ENCODE peak calls at places on chromosomes 2 and 18, in five cellular contexts. U is SJSA1, T is brain microvascular endothelial cell, C is OCI-LY7, R is upper lobe of right lung. O is an unnamed sample.

GRCh38 chr2:17821535-17822451 is 5.5 kb downstream of the MSGN1 start:
- DNase-seq in U (no peak), T (no peak), C (peak; percentile 36), R (no peak), O (no peak)

GRCh38 chr18:74256190-74256589 is 35.6 kb downstream of the CYB5A start:
- DNase-seq in U (no peak), T (no peak), C (no peak), R (no peak), O (no peak)

GRCh38 chr18:37476182-37476581 is 89.4 kb downstream of the CELF4 start:
- DNase-seq in U (no peak), T (peak; percentile 2), C (peak; percentile 35), R (no peak), O (no peak)

GRCh38 chr18:68861365-68861764 is 63.5 kb downstream of the CCDC102B start:
- DNase-seq in U (no peak), T (no peak), C (no peak), R (no peak), O (no peak)

GRCh38 chr2:28626891-28627421 is 124.7 kb upstream of the PPP1CB start:
- DNase-seq in U (no peak), T (no peak), C (no peak), R (peak; percentile 46), O (peak; percentile 83)

GRCh38 chr18:11368020-11368419 is 218.7 kb upstream of the PIEZO2 start:
- DNase-seq in U (no peak), T (no peak), C (no peak), R (no peak), O (no peak)

GRCh38 chr18:9366126-9366714 is 31.6 kb downstream of the TWSG1 start:
- DNase-seq in U (no peak), T (peak; percentile 16), C (no peak), R (no peak), O (no peak)

GRCh38 chr2:57981369-57981768 is 65.2 kb upstream of the VRK2 start:
- DNase-seq in U (no peak), T (peak; percentile 63), C (no peak), R (no peak), O (peak; percentile 76)

GRCh38 chr2:110662560-110662959 is 15.3 kb downstream of the BUB1 start:
- DNase-seq in U (no peak), T (peak; percentile 70), C (no peak), R (no peak), O (no peak)

GRCh38 chr2:150598383-150598782 is 110.9 kb upstream of the RND3 start:
- DNase-seq in U (no peak), T (no peak), C (no peak), R (no peak), O (no peak)

GRCh38 chr2:62370304-62371250 is 135.4 kb downstream of the TMEM17 start:
- DNase-seq in U (no peak), T (no peak), C (no peak), R (no peak), O (no peak)

GRCh38 chr2:115364078-115364477 is 921.6 kb downstream of the DPP10 start:
- DNase-seq in U (no peak), T (no peak), C (no peak), R (no peak), O (no peak)

GRCh38 chr2:181411105-181411849 is 45.9 kb upstream of the ITGA4 start:
- DNase-seq in U (no peak), T (no peak), C (peak; percentile 100), R (no peak), O (peak; percentile 40)

GRCh38 chr18:6629635-6630140 is 99.8 kb upstream of the ARHGAP28 start:
- DNase-seq in U (no peak), T (peak; percentile 64), C (no peak), R (no peak), O (peak; percentile 55)

GRCh38 chr2:216560695-216561370 is 62.2 kb downstream of the RPL37A start:
- DNase-seq in U (no peak), T (peak; percentile 79), C (no peak), R (no peak), O (peak; percentile 64)

GRCh38 chr2:72719416-72719815 is 106.4 kb downstream of the EXOC6B start:
- DNase-seq in U (no peak), T (no peak), C (no peak), R (no peak), O (no peak)

GRCh38 chr2:23563673-23564617 is 179.0 kb downstream of the KLHL29 start:
- DNase-seq in U (no peak), T (peak; percentile 8), C (no peak), R (no peak), O (no peak)

GRCh38 chr2:71882949-71883472 is 264.7 kb downstream of the CYP26B1 start:
- DNase-seq in U (peak; percentile 83), T (peak; percentile 71), C (no peak), R (peak; percentile 79), O (peak; percentile 77)

GRCh38 chr2:68385232-68385906 is 20.3 kb downstream of the PLEK start:
- DNase-seq in U (no peak), T (no peak), C (peak; percentile 89), R (no peak), O (no peak)

GRCh38 chr18:37674570-37674969 is 109.0 kb upstream of the CELF4 start:
- DNase-seq in U (no peak), T (no peak), C (no peak), R (no peak), O (no peak)

GRCh38 chr18:34771958-34772357 is 61.9 kb downstream of the DTNA start:
- DNase-seq in U (no peak), T (no peak), C (no peak), R (no peak), O (no peak)

DNA sequence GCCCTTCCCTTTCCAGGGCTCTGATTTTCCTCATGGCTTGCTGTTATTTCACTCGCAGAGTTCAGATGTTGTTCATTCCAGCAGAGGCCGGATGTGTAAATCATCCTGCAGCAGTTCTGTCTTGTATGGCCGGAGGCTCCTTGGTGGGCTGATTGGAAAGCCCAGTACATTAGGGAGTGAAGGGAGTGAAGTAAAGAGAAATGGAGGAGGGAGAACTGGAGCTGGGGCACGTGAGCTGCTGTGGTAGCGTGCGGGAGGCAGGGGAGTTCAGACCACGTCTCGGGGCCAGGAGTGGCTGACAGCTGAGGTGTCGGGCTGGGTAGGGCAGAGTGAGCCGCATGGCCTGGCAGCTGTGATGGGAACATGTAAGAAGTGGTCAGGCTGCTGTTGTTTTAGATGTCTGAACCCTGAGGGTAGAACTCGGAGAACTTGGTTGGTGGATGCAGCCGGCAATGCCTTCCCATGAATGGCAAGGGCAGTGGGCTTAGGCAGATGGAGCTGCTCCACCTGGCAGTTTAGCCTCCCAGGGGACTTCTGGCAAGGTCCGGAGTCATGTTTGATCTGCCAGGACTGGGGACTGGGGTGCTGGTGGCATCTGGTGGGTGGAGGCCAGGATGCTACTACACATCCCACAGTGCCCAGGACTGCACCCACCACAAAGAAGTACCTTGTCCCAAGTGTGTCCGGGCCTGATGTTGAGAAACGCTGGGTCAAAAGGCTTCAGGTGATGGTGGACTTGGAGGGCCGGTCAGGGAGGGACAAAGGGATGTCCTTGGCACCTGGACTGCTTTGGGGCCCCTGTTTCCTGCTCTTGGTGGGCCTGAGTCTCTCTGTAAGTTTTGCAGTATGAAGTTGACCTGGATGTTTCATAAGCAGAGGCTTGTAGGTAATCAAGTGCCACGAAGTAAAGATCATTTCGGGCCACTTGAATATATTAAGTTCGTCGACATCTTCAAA is 29.1 kb downstream of the ASAP2 start:
- DNase-seq in U (no peak), T (no peak), C (no peak), R (no peak), O (no peak)
- H3K4me3 ChIP-seq in U (peak overlapping the region; percentile 8), T (no peak overlapping the region), C (no peak overlapping the region), R (no peak overlapping the region), O (no peak overlapping the region)

GRCh38 chr2:105643405-105644173 is 101.1 kb upstream of the NCK2 start:
- DNase-seq in U (no peak), T (no peak), C (no peak), R (no peak), O (no peak)
- H3K4me3 ChIP-seq in U (peak overlapping the region; percentile 7), T (no peak overlapping the region), C (no peak overlapping the region), R (no peak overlapping the region), O (no peak overlapping the region)

GRCh38 chr18:58402247-58402646 is 226.6 kb downstream of the ALPK2 start:
- DNase-seq in U (peak; percentile 73), T (peak; percentile 51), C (no peak), R (no peak), O (no peak)

GRCh38 chr18:58398648-58399398 is 230.1 kb downstream of the ALPK2 start:
- DNase-seq in U (no peak), T (no peak), C (no peak), R (no peak), O (no peak)

GRCh38 chr18:58402951-58403702 is 225.8 kb downstream of the ALPK2 start:
- DNase-seq in U (no peak), T (no peak), C (no peak), R (no peak), O (no peak)

GRCh38 chr18:58401191-58401590 is 227.7 kb downstream of the ALPK2 start:
- DNase-seq in U (no peak), T (no peak), C (no peak), R (no peak), O (no peak)

GRCh38 chr18:58400337-58400885 is 228.5 kb downstream of the ALPK2 start:
- DNase-seq in U (no peak), T (no peak), C (no peak), R (no peak), O (no peak)
- H3K4me3 ChIP-seq in U (no peak overlapping the region), T (no peak overlapping the region), C (no peak overlapping the region), R (no peak overlapping the region), O (no peak overlapping the region)

GRCh38 chr2:201233192-201234166 is 26.9 kb upstream of the CASP8 start:
- DNase-seq in U (peak; percentile 86), T (no peak), C (peak; percentile 96), R (peak; percentile 92), O (no peak)
- H3K4me3 ChIP-seq in U (peak overlapping the region; percentile 33), T (no peak overlapping the region), C (peak overlapping the region; percentile 78), R (peak overlapping the region; percentile 60), O (no peak overlapping the region)

GRCh38 chr2:201185863-201186262 is 2.9 kb downstream of the CASP10 start:
- DNase-seq in U (no peak), T (no peak), C (peak; percentile 21), R (no peak), O (no peak)
- H3K4me3 ChIP-seq in U (no peak overlapping the region), T (no peak overlapping the region), C (no peak overlapping the region), R (peak overlapping the region; percentile 67), O (no peak overlapping the region)

GRCh38 chr2:132416996-132417395 is 391 bp downstream of the GPR39 start:
- DNase-seq in U (no peak), T (no peak), C (no peak), R (peak; percentile 66), O (no peak)

GRCh38 chr2:132421198-132421780 is 4.7 kb downstream of the GPR39 start:
- DNase-seq in U (no peak), T (no peak), C (no peak), R (no peak), O (no peak)

GRCh38 chr2:132417430-132418035 is 928 bp downstream of the GPR39 start:
- DNase-seq in U (no peak), T (no peak), C (no peak), R (no peak), O (no peak)

GRCh38 chr2:132424526-132425121 is 8.0 kb downstream of the GPR39 start:
- DNase-seq in U (no peak), T (no peak), C (no peak), R (no peak), O (peak; percentile 66)

DNA sequence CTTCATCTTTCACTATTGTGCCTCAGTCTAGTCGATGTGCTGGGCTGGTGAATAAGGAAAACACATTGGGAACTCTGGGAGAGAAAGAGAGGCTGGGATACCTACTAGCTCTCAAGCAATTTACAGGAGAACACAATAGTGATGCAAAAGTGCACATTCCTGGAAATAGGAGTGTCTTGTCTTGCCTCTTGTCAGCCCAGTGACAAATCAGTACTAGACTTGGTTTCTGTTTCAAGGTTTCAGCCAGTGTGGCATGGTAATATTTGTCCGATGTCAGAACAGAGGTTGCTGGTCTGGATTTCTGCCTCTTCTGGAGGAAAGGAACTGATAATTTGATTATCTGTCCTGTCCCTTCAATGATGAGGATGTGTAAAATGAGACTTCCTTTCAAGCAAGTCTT is 4.2 kb downstream of the GPR39 start:
- DNase-seq in U (no peak), T (no peak), C (no peak), R (no peak), O (no peak)
- H3K4me3 ChIP-seq in U (no peak overlapping the region), T (no peak overlapping the region), C (no peak overlapping the region), R (no peak overlapping the region), O (no peak overlapping the region)